ENCODE peak calls at places on chromosomes 16 and 17, in four cellular contexts. One of them, this sample, is unnamed.

GRCh38 chr16:13426279-13426678 is 493.7 kb upstream of the ERCC4 start:
- DNase-seq in iris pigment epithelial cell: no peak
- DNase-seq in posterior cingulate gyrus: no peak
- DNase-seq in NCI-H1417 treated with DMSO at 0.1 percent for 48 hours: no peak
- DNase-seq in this sample: no peak

GRCh38 chr17:58325976-58326468 is 2.6 kb downstream of the TSPOAP1 start:
- DNase-seq in iris pigment epithelial cell: no peak
- DNase-seq in NCI-H1417 treated with DMSO at 0.1 percent for 48 hours: no peak
- DNase-seq in posterior cingulate gyrus: no peak
- DNase-seq in this sample: no peak

GRCh38 chr17:5545051-5545987 is 39.0 kb downstream of the NLRP1 start:
- DNase-seq in iris pigment epithelial cell: peak
- DNase-seq in posterior cingulate gyrus: no peak
- DNase-seq in NCI-H1417 treated with DMSO at 0.1 percent for 48 hours: no peak
- DNase-seq in this sample: peak

GRCh38 chr17:82297280-82297803 is 20.1 kb downstream of the CD7 start:
- DNase-seq in iris pigment epithelial cell: peak
- DNase-seq in posterior cingulate gyrus: no peak
- DNase-seq in NCI-H1417 treated with DMSO at 0.1 percent for 48 hours: no peak
- DNase-seq in this sample: peak

GRCh38 chr17:82737981-82738877 is 2.8 kb downstream of the FN3K start:
- DNase-seq in NCI-H1417 treated with DMSO at 0.1 percent for 48 hours: no peak
- DNase-seq in iris pigment epithelial cell: no peak
- DNase-seq in posterior cingulate gyrus: peak
- DNase-seq in this sample: no peak

GRCh38 chr17:21041753-21042433 is 918 bp downstream of the USP22 start:
- DNase-seq in iris pigment epithelial cell: peak
- DNase-seq in NCI-H1417 treated with DMSO at 0.1 percent for 48 hours: no peak
- DNase-seq in posterior cingulate gyrus: peak
- DNase-seq in this sample: peak

GRCh38 chr17:49841548-49841947 is 6.3 kb downstream of the TAC4 start:
- DNase-seq in NCI-H1417 treated with DMSO at 0.1 percent for 48 hours: no peak
- DNase-seq in iris pigment epithelial cell: no peak
- DNase-seq in posterior cingulate gyrus: no peak
- DNase-seq in this sample: no peak

GRCh38 chr17:37301288-37301687 is 74.5 kb upstream of the C17orf78 start:
- DNase-seq in iris pigment epithelial cell: peak
- DNase-seq in posterior cingulate gyrus: peak
- DNase-seq in NCI-H1417 treated with DMSO at 0.1 percent for 48 hours: no peak
- DNase-seq in this sample: peak

GRCh38 chr17:50364715-50365114 is 8.3 kb downstream of the MRPL27 start:
- DNase-seq in NCI-H1417 treated with DMSO at 0.1 percent for 48 hours: no peak
- DNase-seq in posterior cingulate gyrus: no peak
- DNase-seq in iris pigment epithelial cell: peak
- DNase-seq in this sample: peak

GRCh38 chr17:79812206-79812968 is 15.5 kb upstream of the CBX8 start:
- DNase-seq in posterior cingulate gyrus: no peak
- DNase-seq in iris pigment epithelial cell: no peak
- DNase-seq in NCI-H1417 treated with DMSO at 0.1 percent for 48 hours: no peak
- DNase-seq in this sample: no peak

GRCh38 chr17:29514792-29515191 is 52.0 kb downstream of the ABHD15 start:
- DNase-seq in iris pigment epithelial cell: peak
- DNase-seq in posterior cingulate gyrus: no peak
- DNase-seq in NCI-H1417 treated with DMSO at 0.1 percent for 48 hours: no peak
- DNase-seq in this sample: peak

GRCh38 chr16:85196976-85197375 is 84.7 kb upstream of the CIBAR2 start:
- DNase-seq in iris pigment epithelial cell: no peak
- DNase-seq in NCI-H1417 treated with DMSO at 0.1 percent for 48 hours: no peak
- DNase-seq in posterior cingulate gyrus: no peak
- DNase-seq in this sample: no peak

GRCh38 chr16:4800290-4801041 is 2.0 kb downstream of the ROGDI start:
- DNase-seq in iris pigment epithelial cell: no peak
- DNase-seq in NCI-H1417 treated with DMSO at 0.1 percent for 48 hours: no peak
- DNase-seq in posterior cingulate gyrus: peak
- DNase-seq in this sample: no peak

GRCh38 chr17:41717408-41718286 is 5.5 kb downstream of the GAST start:
- DNase-seq in iris pigment epithelial cell: peak
- DNase-seq in posterior cingulate gyrus: no peak
- DNase-seq in NCI-H1417 treated with DMSO at 0.1 percent for 48 hours: no peak
- DNase-seq in this sample: peak

GRCh38 chr16:1379054-1379862 is 27.5 kb downstream of the GNPTG start:
- DNase-seq in iris pigment epithelial cell: peak
- DNase-seq in posterior cingulate gyrus: peak
- DNase-seq in NCI-H1417 treated with DMSO at 0.1 percent for 48 hours: no peak
- DNase-seq in this sample: peak

GRCh38 chr17:21360048-21360447 is 16.1 kb upstream of the KCNJ12 start:
- DNase-seq in posterior cingulate gyrus: no peak
- DNase-seq in NCI-H1417 treated with DMSO at 0.1 percent for 48 hours: no peak
- DNase-seq in iris pigment epithelial cell: no peak
- DNase-seq in this sample: no peak

GRCh38 chr17:45432405-45433113 is at the start of gene ARHGAP27:
- DNase-seq in posterior cingulate gyrus: no peak
- DNase-seq in iris pigment epithelial cell: no peak
- DNase-seq in NCI-H1417 treated with DMSO at 0.1 percent for 48 hours: no peak
- DNase-seq in this sample: no peak

GRCh38 chr16:81558444-81559175 is 114.0 kb downstream of the CMIP start:
- DNase-seq in iris pigment epithelial cell: no peak
- DNase-seq in NCI-H1417 treated with DMSO at 0.1 percent for 48 hours: peak
- DNase-seq in posterior cingulate gyrus: no peak
- DNase-seq in this sample: no peak

GRCh38 chr17:81557276-81558114 is 5.3 kb upstream of the FAAP100 start:
- DNase-seq in posterior cingulate gyrus: no peak
- DNase-seq in NCI-H1417 treated with DMSO at 0.1 percent for 48 hours: no peak
- DNase-seq in iris pigment epithelial cell: no peak
- DNase-seq in this sample: no peak

GRCh38 chr17:14741516-14741915 is 440.6 kb downstream of the HS3ST3B1 start:
- DNase-seq in posterior cingulate gyrus: no peak
- DNase-seq in NCI-H1417 treated with DMSO at 0.1 percent for 48 hours: no peak
- DNase-seq in iris pigment epithelial cell: peak
- DNase-seq in this sample: no peak

GRCh38 chr16:13093676-13094075 is 192.3 kb downstream of the SHISA9 start:
- DNase-seq in posterior cingulate gyrus: no peak
- DNase-seq in NCI-H1417 treated with DMSO at 0.1 percent for 48 hours: no peak
- DNase-seq in iris pigment epithelial cell: no peak
- DNase-seq in this sample: no peak

GRCh38 chr17:17156107-17156506 is 50.0 kb downstream of the PLD6 start:
- DNase-seq in posterior cingulate gyrus: no peak
- DNase-seq in iris pigment epithelial cell: peak
- DNase-seq in NCI-H1417 treated with DMSO at 0.1 percent for 48 hours: no peak
- DNase-seq in this sample: peak

GRCh38 chr17:10151667-10152496 is 46.5 kb downstream of the GAS7 start:
- DNase-seq in iris pigment epithelial cell: no peak
- DNase-seq in NCI-H1417 treated with DMSO at 0.1 percent for 48 hours: no peak
- DNase-seq in posterior cingulate gyrus: no peak
- DNase-seq in this sample: peak

GRCh38 chr17:69913241-69914015 is 161.6 kb upstream of the KCNJ16 start:
- DNase-seq in posterior cingulate gyrus: no peak
- DNase-seq in iris pigment epithelial cell: peak
- DNase-seq in NCI-H1417 treated with DMSO at 0.1 percent for 48 hours: no peak
- DNase-seq in this sample: peak

GRCh38 chr17:1568950-1569810 is 6.6 kb upstream of the PITPNA start:
- DNase-seq in NCI-H1417 treated with DMSO at 0.1 percent for 48 hours: no peak
- DNase-seq in iris pigment epithelial cell: no peak
- DNase-seq in posterior cingulate gyrus: no peak
- DNase-seq in this sample: no peak

GRCh38 chr17:77995146-77995852 is 36.8 kb downstream of the TNRC6C start:
- DNase-seq in posterior cingulate gyrus: peak
- DNase-seq in NCI-H1417 treated with DMSO at 0.1 percent for 48 hours: no peak
- DNase-seq in iris pigment epithelial cell: no peak
- DNase-seq in this sample: no peak

GRCh38 chr17:77597421-77598240 is 360.9 kb upstream of the TNRC6C start:
- DNase-seq in iris pigment epithelial cell: no peak
- DNase-seq in NCI-H1417 treated with DMSO at 0.1 percent for 48 hours: no peak
- DNase-seq in posterior cingulate gyrus: no peak
- DNase-seq in this sample: no peak